ENCODE peak calls at places on chromosomes 6 and 20, in nine cellular contexts. One of them, this sample, is unnamed.

GRCh38 chr6:33312361-33313104 is 1.3 kb downstream of the TAPBP start:
- DNase-seq in left colon: peak
- DNase-seq in nephron progenitor cell: peak
- DNase-seq in progenitor cell of endocrine pancreas: no peak
- DNase-seq in A549: peak
- DNase-seq in NCI-H774: peak
- DNase-seq in substantia nigra: no peak
- DNase-seq in CD8-positive, alpha-beta T cell: peak
- DNase-seq in left cardiac atrium: peak
- DNase-seq in this sample: peak

GRCh38 chr6:119340766-119341487 is 8.6 kb downstream of the MAN1A1 start:
- DNase-seq in NCI-H774: no peak
- DNase-seq in left cardiac atrium: peak
- DNase-seq in progenitor cell of endocrine pancreas: no peak
- DNase-seq in left colon: no peak
- DNase-seq in CD8-positive, alpha-beta T cell: no peak
- DNase-seq in A549: no peak
- DNase-seq in substantia nigra: no peak
- DNase-seq in nephron progenitor cell: no peak
- DNase-seq in this sample: peak

GRCh38 chr6:166306378-166307081 is 1.7 kb downstream of the PRR18 start:
- DNase-seq in left colon: no peak
- DNase-seq in substantia nigra: no peak
- DNase-seq in A549: no peak
- DNase-seq in nephron progenitor cell: no peak
- DNase-seq in progenitor cell of endocrine pancreas: no peak
- DNase-seq in CD8-positive, alpha-beta T cell: no peak
- DNase-seq in NCI-H774: peak
- DNase-seq in left cardiac atrium: no peak
- DNase-seq in this sample: no peak

GRCh38 chr6:140480852-140481251 is 1106.4 kb upstream of the CITED2 start:
- DNase-seq in progenitor cell of endocrine pancreas: no peak
- DNase-seq in left colon: no peak
- DNase-seq in NCI-H774: no peak
- DNase-seq in A549: no peak
- DNase-seq in nephron progenitor cell: no peak
- DNase-seq in substantia nigra: no peak
- DNase-seq in left cardiac atrium: no peak
- DNase-seq in CD8-positive, alpha-beta T cell: no peak
- DNase-seq in this sample: peak

GRCh38 chr6:15948930-15949900 is 179.7 kb upstream of the MYLIP start:
- DNase-seq in nephron progenitor cell: peak
- DNase-seq in left colon: peak
- DNase-seq in NCI-H774: peak
- DNase-seq in A549: peak
- DNase-seq in left cardiac atrium: no peak
- DNase-seq in substantia nigra: no peak
- DNase-seq in progenitor cell of endocrine pancreas: peak
- DNase-seq in CD8-positive, alpha-beta T cell: no peak
- DNase-seq in this sample: peak

GRCh38 chr6:155306958-155307357 is 7.3 kb downstream of the TFB1M start:
- DNase-seq in NCI-H774: no peak
- DNase-seq in nephron progenitor cell: no peak
- DNase-seq in left colon: no peak
- DNase-seq in A549: no peak
- DNase-seq in substantia nigra: no peak
- DNase-seq in CD8-positive, alpha-beta T cell: no peak
- DNase-seq in left cardiac atrium: no peak
- DNase-seq in progenitor cell of endocrine pancreas: no peak
- DNase-seq in this sample: no peak

GRCh38 chr6:161169690-161170089 is 104.2 kb downstream of the AGPAT4 start:
- DNase-seq in left cardiac atrium: peak
- DNase-seq in CD8-positive, alpha-beta T cell: no peak
- DNase-seq in nephron progenitor cell: no peak
- DNase-seq in NCI-H774: peak
- DNase-seq in substantia nigra: no peak
- DNase-seq in progenitor cell of endocrine pancreas: no peak
- DNase-seq in left colon: peak
- DNase-seq in A549: no peak
- DNase-seq in this sample: peak

GRCh38 chr20:31915491-31916280 is 36.2 kb downstream of the PDRG1 start:
- DNase-seq in substantia nigra: no peak
- DNase-seq in NCI-H774: peak
- DNase-seq in left cardiac atrium: no peak
- DNase-seq in left colon: no peak
- DNase-seq in nephron progenitor cell: no peak
- DNase-seq in CD8-positive, alpha-beta T cell: no peak
- DNase-seq in progenitor cell of endocrine pancreas: no peak
- DNase-seq in A549: no peak
- DNase-seq in this sample: no peak

GRCh38 chr6:138205437-138206094 is 12.7 kb downstream of the PBOV1 start:
- DNase-seq in substantia nigra: no peak
- DNase-seq in left colon: no peak
- DNase-seq in nephron progenitor cell: no peak
- DNase-seq in NCI-H774: no peak
- DNase-seq in CD8-positive, alpha-beta T cell: no peak
- DNase-seq in A549: no peak
- DNase-seq in left cardiac atrium: no peak
- DNase-seq in progenitor cell of endocrine pancreas: no peak
- DNase-seq in this sample: no peak

GRCh38 chr6:5786321-5787053 is 220.2 kb downstream of the NRN1 start:
- DNase-seq in NCI-H774: no peak
- DNase-seq in left cardiac atrium: no peak
- DNase-seq in left colon: no peak
- DNase-seq in CD8-positive, alpha-beta T cell: no peak
- DNase-seq in nephron progenitor cell: no peak
- DNase-seq in progenitor cell of endocrine pancreas: no peak
- DNase-seq in substantia nigra: no peak
- DNase-seq in A549: no peak
- DNase-seq in this sample: no peak

GRCh38 chr6:38542031-38542430 is 97.7 kb downstream of the BTBD9 start:
- DNase-seq in CD8-positive, alpha-beta T cell: no peak
- DNase-seq in A549: no peak
- DNase-seq in progenitor cell of endocrine pancreas: no peak
- DNase-seq in left colon: no peak
- DNase-seq in left cardiac atrium: no peak
- DNase-seq in substantia nigra: no peak
- DNase-seq in NCI-H774: no peak
- DNase-seq in nephron progenitor cell: no peak
- DNase-seq in this sample: no peak

GRCh38 chr6:35264550-35265274 is 5.2 kb downstream of the ZNF76 start:
- DNase-seq in nephron progenitor cell: no peak
- DNase-seq in progenitor cell of endocrine pancreas: no peak
- DNase-seq in CD8-positive, alpha-beta T cell: no peak
- DNase-seq in substantia nigra: no peak
- DNase-seq in left cardiac atrium: no peak
- DNase-seq in A549: no peak
- DNase-seq in left colon: no peak
- DNase-seq in NCI-H774: no peak
- DNase-seq in this sample: no peak

GRCh38 chr6:159008656-159009288 is 8.8 kb upstream of the RSPH3 start:
- DNase-seq in left cardiac atrium: no peak
- DNase-seq in NCI-H774: peak
- DNase-seq in CD8-positive, alpha-beta T cell: peak
- DNase-seq in A549: peak
- DNase-seq in progenitor cell of endocrine pancreas: no peak
- DNase-seq in substantia nigra: no peak
- DNase-seq in nephron progenitor cell: no peak
- DNase-seq in left colon: no peak
- DNase-seq in this sample: no peak

GRCh38 chr20:58694241-58695083 is 1.9 kb downstream of the NPEPL1 start:
- DNase-seq in progenitor cell of endocrine pancreas: no peak
- DNase-seq in substantia nigra: no peak
- DNase-seq in nephron progenitor cell: no peak
- DNase-seq in left colon: no peak
- DNase-seq in NCI-H774: no peak
- DNase-seq in CD8-positive, alpha-beta T cell: peak
- DNase-seq in A549: no peak
- DNase-seq in left cardiac atrium: no peak
- DNase-seq in this sample: peak

GRCh38 chr6:85464722-85465150 is 14.9 kb downstream of the NT5E start:
- DNase-seq in substantia nigra: no peak
- DNase-seq in left cardiac atrium: no peak
- DNase-seq in progenitor cell of endocrine pancreas: no peak
- DNase-seq in A549: peak
- DNase-seq in nephron progenitor cell: no peak
- DNase-seq in NCI-H774: no peak
- DNase-seq in CD8-positive, alpha-beta T cell: no peak
- DNase-seq in left colon: no peak
- DNase-seq in this sample: no peak

GRCh38 chr20:47784599-47785320 is 521 bp downstream of the SULF2 start:
- DNase-seq in CD8-positive, alpha-beta T cell: no peak
- DNase-seq in left cardiac atrium: peak
- DNase-seq in NCI-H774: no peak
- DNase-seq in substantia nigra: no peak
- DNase-seq in left colon: peak
- DNase-seq in A549: peak
- DNase-seq in progenitor cell of endocrine pancreas: peak
- DNase-seq in nephron progenitor cell: peak
- DNase-seq in this sample: no peak

GRCh38 chr6:110645685-110646418 is 169.4 kb downstream of the CDK19 start:
- DNase-seq in substantia nigra: no peak
- DNase-seq in NCI-H774: no peak
- DNase-seq in left cardiac atrium: no peak
- DNase-seq in left colon: no peak
- DNase-seq in A549: no peak
- DNase-seq in progenitor cell of endocrine pancreas: no peak
- DNase-seq in CD8-positive, alpha-beta T cell: no peak
- DNase-seq in nephron progenitor cell: no peak
- DNase-seq in this sample: no peak

GRCh38 chr20:19992996-19993908 is 23.9 kb upstream of the NAA20 start:
- DNase-seq in A549: peak
- DNase-seq in nephron progenitor cell: no peak
- DNase-seq in progenitor cell of endocrine pancreas: no peak
- DNase-seq in substantia nigra: no peak
- DNase-seq in CD8-positive, alpha-beta T cell: no peak
- DNase-seq in NCI-H774: no peak
- DNase-seq in left colon: no peak
- DNase-seq in left cardiac atrium: peak
- DNase-seq in this sample: peak

GRCh38 chr20:62508641-62509051 is 32.9 kb upstream of the GATA5 start:
- DNase-seq in nephron progenitor cell: no peak
- DNase-seq in left colon: no peak
- DNase-seq in A549: peak
- DNase-seq in left cardiac atrium: no peak
- DNase-seq in NCI-H774: no peak
- DNase-seq in progenitor cell of endocrine pancreas: no peak
- DNase-seq in CD8-positive, alpha-beta T cell: no peak
- DNase-seq in substantia nigra: no peak
- DNase-seq in this sample: peak

GRCh38 chr20:8532169-8532568 is 400.1 kb downstream of the PLCB1 start:
- DNase-seq in CD8-positive, alpha-beta T cell: no peak
- DNase-seq in A549: no peak
- DNase-seq in substantia nigra: no peak
- DNase-seq in left colon: no peak
- DNase-seq in left cardiac atrium: no peak
- DNase-seq in NCI-H774: no peak
- DNase-seq in nephron progenitor cell: no peak
- DNase-seq in progenitor cell of endocrine pancreas: no peak
- DNase-seq in this sample: peak

GRCh38 chr6:18386302-18386976 is 711 bp upstream of the RNF144B start:
- DNase-seq in NCI-H774: no peak
- DNase-seq in substantia nigra: no peak
- DNase-seq in A549: no peak
- DNase-seq in left cardiac atrium: peak
- DNase-seq in CD8-positive, alpha-beta T cell: no peak
- DNase-seq in progenitor cell of endocrine pancreas: no peak
- DNase-seq in nephron progenitor cell: no peak
- DNase-seq in left colon: no peak
- DNase-seq in this sample: peak

GRCh38 chr20:8854566-8854965 is 214.3 kb upstream of the PLCB4 start:
- DNase-seq in left colon: no peak
- DNase-seq in progenitor cell of endocrine pancreas: no peak
- DNase-seq in nephron progenitor cell: no peak
- DNase-seq in CD8-positive, alpha-beta T cell: no peak
- DNase-seq in left cardiac atrium: peak
- DNase-seq in NCI-H774: no peak
- DNase-seq in A549: no peak
- DNase-seq in substantia nigra: no peak
- DNase-seq in this sample: peak

GRCh38 chr20:34473262-34473883 is 42.8 kb upstream of the DYNLRB1 start:
- DNase-seq in progenitor cell of endocrine pancreas: peak
- DNase-seq in left cardiac atrium: peak
- DNase-seq in substantia nigra: no peak
- DNase-seq in left colon: peak
- DNase-seq in nephron progenitor cell: peak
- DNase-seq in NCI-H774: no peak
- DNase-seq in A549: peak
- DNase-seq in CD8-positive, alpha-beta T cell: no peak
- DNase-seq in this sample: peak

GRCh38 chr6:69105288-69105687 is 470.2 kb downstream of the ADGRB3 start:
- DNase-seq in progenitor cell of endocrine pancreas: no peak
- DNase-seq in A549: no peak
- DNase-seq in left colon: no peak
- DNase-seq in left cardiac atrium: no peak
- DNase-seq in CD8-positive, alpha-beta T cell: no peak
- DNase-seq in NCI-H774: no peak
- DNase-seq in nephron progenitor cell: no peak
- DNase-seq in substantia nigra: no peak
- DNase-seq in this sample: no peak

GRCh38 chr6:35596448-35597442 is 84.0 kb upstream of the TULP1 start:
- DNase-seq in progenitor cell of endocrine pancreas: no peak
- DNase-seq in NCI-H774: no peak
- DNase-seq in CD8-positive, alpha-beta T cell: no peak
- DNase-seq in left colon: no peak
- DNase-seq in left cardiac atrium: no peak
- DNase-seq in substantia nigra: no peak
- DNase-seq in A549: no peak
- DNase-seq in nephron progenitor cell: no peak
- DNase-seq in this sample: no peak

GRCh38 chr20:63536997-63537524 is at the start of gene PTK6:
- DNase-seq in progenitor cell of endocrine pancreas: no peak
- DNase-seq in CD8-positive, alpha-beta T cell: no peak
- DNase-seq in A549: peak
- DNase-seq in NCI-H774: no peak
- DNase-seq in left cardiac atrium: peak
- DNase-seq in nephron progenitor cell: no peak
- DNase-seq in left colon: peak
- DNase-seq in substantia nigra: no peak
- DNase-seq in this sample: peak

GRCh38 chr20:3698511-3699436 is 13.6 kb downstream of the SIGLEC1 start:
- DNase-seq in NCI-H774: no peak
- DNase-seq in progenitor cell of endocrine pancreas: no peak
- DNase-seq in CD8-positive, alpha-beta T cell: no peak
- DNase-seq in nephron progenitor cell: no peak
- DNase-seq in left colon: no peak
- DNase-seq in left cardiac atrium: no peak
- DNase-seq in substantia nigra: no peak
- DNase-seq in A549: no peak
- DNase-seq in this sample: no peak

GRCh38 chr20:63041776-63042175 is 35.0 kb upstream of the BHLHE23 start:
- DNase-seq in A549: no peak
- DNase-seq in left colon: no peak
- DNase-seq in nephron progenitor cell: no peak
- DNase-seq in CD8-positive, alpha-beta T cell: no peak
- DNase-seq in NCI-H774: no peak
- DNase-seq in progenitor cell of endocrine pancreas: no peak
- DNase-seq in substantia nigra: no peak
- DNase-seq in left cardiac atrium: no peak
- DNase-seq in this sample: no peak

GRCh38 chr6:105374010-105374420 is 28.9 kb downstream of the PREP start:
- DNase-seq in CD8-positive, alpha-beta T cell: no peak
- DNase-seq in left colon: no peak
- DNase-seq in nephron progenitor cell: no peak
- DNase-seq in progenitor cell of endocrine pancreas: no peak
- DNase-seq in NCI-H774: no peak
- DNase-seq in substantia nigra: no peak
- DNase-seq in A549: no peak
- DNase-seq in left cardiac atrium: no peak
- DNase-seq in this sample: no peak

GRCh38 chr20:48597521-48598302 is 230.1 kb downstream of the PREX1 start:
- DNase-seq in left colon: peak
- DNase-seq in nephron progenitor cell: no peak
- DNase-seq in CD8-positive, alpha-beta T cell: no peak
- DNase-seq in NCI-H774: no peak
- DNase-seq in progenitor cell of endocrine pancreas: no peak
- DNase-seq in substantia nigra: no peak
- DNase-seq in left cardiac atrium: no peak
- DNase-seq in A549: no peak
- DNase-seq in this sample: no peak

GRCh38 chr6:44064089-44064947 is 62.9 kb downstream of the MRPL14 start:
- DNase-seq in A549: peak
- DNase-seq in CD8-positive, alpha-beta T cell: no peak
- DNase-seq in NCI-H774: no peak
- DNase-seq in progenitor cell of endocrine pancreas: no peak
- DNase-seq in substantia nigra: no peak
- DNase-seq in nephron progenitor cell: no peak
- DNase-seq in left cardiac atrium: peak
- DNase-seq in left colon: no peak
- DNase-seq in this sample: peak

This sample was measured in body of pancreas.